ENCODE peak calls at places on chromosomes 2 and 18, in nine cellular contexts. U, E, D, X, I, F, J, Q and O are unnamed samples.

GRCh38 chr2:56130463-56131070 is 53.2 kb upstream of the CCDC85A start:
- DNase-seq in U (peak; percentile 26), E (peak; percentile 47), D (no peak), X (peak; percentile 5), I (peak; percentile 3), F (no peak), J (peak; percentile 4), Q (no peak), O (peak; percentile 8)

GRCh38 chr2:63861220-63861822 is 19.6 kb downstream of the UGP2 start:
- DNase-seq in U (no peak), E (peak; percentile 63), D (peak; percentile 31), X (no peak), I (no peak), F (no peak), J (peak; percentile 11), Q (peak; percentile 69), O (peak; percentile 29)

GRCh38 chr2:173159794-173160463 is 84.3 kb downstream of the MAP3K20 start:
- DNase-seq in U (peak; percentile 97), E (no peak), D (no peak), X (peak; percentile 55), I (peak; percentile 97), F (no peak), J (peak; percentile 6), Q (peak; percentile 97), O (no peak)

GRCh38 chr2:14330884-14331283 is 301.6 kb upstream of the LRATD1 start:
- DNase-seq in U (no peak), E (no peak), D (no peak), X (no peak), I (no peak), F (no peak), J (no peak), Q (no peak), O (no peak)

GRCh38 chr18:11980148-11980554 is 1.2 kb upstream of the IMPA2 start:
- DNase-seq in U (no peak), E (no peak), D (no peak), X (no peak), I (no peak), F (no peak), J (no peak), Q (no peak), O (no peak)

GRCh38 chr2:202965810-202966454 is 48.7 kb upstream of the NBEAL1 start:
- DNase-seq in U (no peak), E (no peak), D (no peak), X (no peak), I (no peak), F (peak; percentile 3), J (no peak), Q (no peak), O (no peak)

GRCh38 chr2:119873350-119874013 is 113.8 kb downstream of the PTPN4 start:
- DNase-seq in U (no peak), E (no peak), D (no peak), X (no peak), I (no peak), F (no peak), J (no peak), Q (no peak), O (no peak)

GRCh38 chr2:70094171-70094977 is 7.1 kb downstream of the PCBP1 start:
- DNase-seq in U (no peak), E (no peak), D (no peak), X (no peak), I (no peak), F (no peak), J (no peak), Q (peak; percentile 60), O (no peak)

GRCh38 chr2:10875126-10875525 is 36.6 kb upstream of the KCNF1 start:
- DNase-seq in U (no peak), E (no peak), D (no peak), X (no peak), I (no peak), F (no peak), J (no peak), Q (no peak), O (no peak)

GRCh38 chr2:152466925-152467676 is 132.1 kb downstream of the FMNL2 start:
- DNase-seq in U (no peak), E (no peak), D (no peak), X (no peak), I (no peak), F (peak; percentile 30), J (no peak), Q (no peak), O (peak; percentile 72)

GRCh38 chr2:121505005-121505404 is 25.7 kb upstream of the RNU4ATAC start:
- DNase-seq in U (peak; percentile 40), E (no peak), D (no peak), X (peak; percentile 13), I (peak; percentile 82), F (no peak), J (no peak), Q (no peak), O (no peak)

GRCh38 chr18:52569492-52569891 is 229.5 kb downstream of the DCC start:
- DNase-seq in U (no peak), E (no peak), D (no peak), X (no peak), I (peak; percentile 14), F (no peak), J (no peak), Q (no peak), O (no peak)

GRCh38 chr18:59573962-59574361 is 123.3 kb downstream of the CCBE1 start:
- DNase-seq in U (no peak), E (no peak), D (no peak), X (no peak), I (no peak), F (no peak), J (no peak), Q (no peak), O (no peak)

GRCh38 chr2:38722271-38723115 is 28.7 kb downstream of the SRSF7 start:
- DNase-seq in U (no peak), E (no peak), D (no peak), X (no peak), I (no peak), F (no peak), J (no peak), Q (peak; percentile 42), O (no peak)

GRCh38 chr2:27453968-27454367 is 11.8 kb downstream of the KRTCAP3 start:
- DNase-seq in U (no peak), E (no peak), D (no peak), X (no peak), I (no peak), F (no peak), J (no peak), Q (no peak), O (no peak)

GRCh38 chr2:170973225-170973491 is 44.1 kb downstream of the GORASP2 start:
- DNase-seq in U (no peak), E (no peak), D (no peak), X (no peak), I (no peak), F (no peak), J (no peak), Q (no peak), O (no peak)

GRCh38 chr2:175880-176800 is 87.7 kb downstream of the SH3YL1 start:
- DNase-seq in U (peak; percentile 7), E (no peak), D (peak; percentile 53), X (no peak), I (no peak), F (no peak), J (no peak), Q (no peak), O (no peak)

GRCh38 chr2:7007846-7008741 is 90.9 kb downstream of the RNF144A start:
- DNase-seq in U (peak; percentile 43), E (peak; percentile 66), D (no peak), X (peak; percentile 39), I (no peak), F (no peak), J (no peak), Q (peak; percentile 90), O (peak; percentile 90)

GRCh38 chr2:85730686-85731085 is 23.1 kb upstream of the ATOH8 start:
- DNase-seq in U (no peak), E (no peak), D (no peak), X (no peak), I (no peak), F (no peak), J (no peak), Q (peak; percentile 43), O (no peak)